ENCODE peak calls at places on chromosomes 4 and X, in ten cellular contexts. Q is WERI-Rb-1; G is colonic mucosa; Z is CD8-positive, alpha-beta memory T cell; L is heart right ventricle; D is testis; P is SJSA1; N is uterus; F is CD4-positive, alpha-beta T cell; U is breast epithelium. R is an unnamed sample.

GRCh38 chr4:47855350-47855749 is 17.5 kb upstream of the CORIN start:
- DNase-seq in L (no peak), F (no peak), D (no peak), Z (no peak), Q (no peak), G (no peak), U (no peak), N (no peak), P (no peak), R (no peak)

GRCh38 chr4:4855293-4856070 is 4.0 kb upstream of the MSX1 start:
- DNase-seq in P (no peak), Z (no peak), G (no peak), N (no peak), U (no peak), L (no peak), D (no peak), Q (no peak), F (no peak), R (no peak)

GRCh38 chr4:142909908-142910307 is 63.8 kb upstream of the INPP4B start:
- DNase-seq in Z (no peak), G (no peak), U (no peak), P (no peak), F (no peak), Q (no peak), L (no peak), D (no peak), N (no peak), R (no peak)

GRCh38 chr4:108270466-108271450 is 102.0 kb upstream of the LEF1 start:
- DNase-seq in Q (no peak), G (no peak), F (no peak), D (no peak), P (peak), N (no peak), L (no peak), Z (no peak), U (no peak), R (no peak)

GRCh38 chrX:68163446-68163845 is 269.8 kb downstream of the OPHN1 start:
- DNase-seq in F (no peak), D (no peak), U (no peak), Q (no peak), N (no peak), P (no peak), Z (no peak), G (no peak), L (no peak), R (no peak)

GRCh38 chrX:124217289-124218251 is 114.9 kb upstream of the TEX13D start:
- DNase-seq in N (no peak), U (no peak), F (peak), Q (no peak), P (no peak), Z (peak), D (peak), L (no peak), G (no peak), R (no peak)

GRCh38 chrX:2498781-2499302 is 1.9 kb downstream of the DHRSX start:
- DNase-seq in D (peak), Q (peak), N (no peak), G (peak), P (no peak), F (no peak), L (peak), Z (no peak), U (no peak), R (no peak)

GRCh38 chr4:104616401-104616820 is 121.7 kb upstream of the CXXC4 start:
- DNase-seq in Z (no peak), D (no peak), L (peak), G (no peak), U (no peak), Q (no peak), F (no peak), N (no peak), P (no peak), R (peak)

GRCh38 chrX:65696613-65697012 is 29.2 kb downstream of the MSN start:
- DNase-seq in F (no peak), G (no peak), D (no peak), L (no peak), P (no peak), U (no peak), N (no peak), Z (no peak), Q (no peak), R (no peak)

GRCh38 chr4:103008875-103009729 is 10.4 kb downstream of the SLC9B1 start:
- DNase-seq in U (no peak), Q (peak), Z (no peak), L (peak), F (no peak), G (peak), N (no peak), D (peak), P (no peak), R (no peak)

GRCh38 chr4:88177981-88178632 is 19.7 kb upstream of the ABCG2 start:
- DNase-seq in Q (no peak), F (no peak), N (no peak), L (no peak), G (no peak), Z (no peak), U (no peak), P (peak), D (no peak), R (no peak)

GRCh38 chr4:26985836-26986235 is 125.2 kb downstream of the STIM2 start:
- DNase-seq in Z (no peak), Q (no peak), N (no peak), F (no peak), D (no peak), L (no peak), P (no peak), U (no peak), G (no peak), R (no peak)

GRCh38 chrX:18828832-18829404 is 121.5 kb downstream of the PPEF1 start:
- DNase-seq in F (no peak), L (no peak), Q (no peak), G (no peak), D (no peak), U (no peak), Z (no peak), P (no peak), N (no peak), R (no peak)

GRCh38 chr4:137664055-137664405 is 131.7 kb upstream of the PCDH18 start:
- DNase-seq in Z (no peak), D (no peak), F (no peak), L (no peak), Q (no peak), P (peak), N (no peak), U (no peak), G (no peak), R (no peak)

GRCh38 chr4:8191136-8191747 is 7.8 kb upstream of the SH3TC1 start:
- DNase-seq in G (no peak), Q (no peak), U (peak), D (peak), N (peak), P (peak), F (no peak), Z (no peak), L (peak), R (no peak)

GRCh38 chr4:88854481-88854880 is 156.9 kb upstream of the NAP1L5 start:
- DNase-seq in F (no peak), D (no peak), N (no peak), G (no peak), Z (no peak), L (no peak), Q (no peak), U (no peak), P (no peak), R (no peak)

GRCh38 chr4:1721666-1722550 is 587 bp downstream of the TACC3 start:
- DNase-seq in D (no peak), L (no peak), P (no peak), N (no peak), G (no peak), Z (no peak), U (no peak), Q (no peak), F (no peak), R (no peak)

GRCh38 chr4:6071959-6072720 is 53.9 kb upstream of the C4orf50 start:
- DNase-seq in D (no peak), Q (no peak), L (peak), P (no peak), Z (no peak), G (no peak), N (no peak), U (no peak), F (no peak), R (peak)

GRCh38 chrX:131826572-131826971 is 196.5 kb upstream of the STK26 start:
- DNase-seq in F (no peak), Q (no peak), U (no peak), D (no peak), G (no peak), N (no peak), P (no peak), L (no peak), Z (no peak), R (no peak)

GRCh38 chr4:38144029-38144428 is 183.8 kb downstream of the PTTG2 start:
- DNase-seq in L (no peak), P (no peak), Z (no peak), G (no peak), D (no peak), F (no peak), Q (no peak), U (no peak), N (no peak), R (no peak)

GRCh38 chrX:133265331-133265730 is 47.2 kb upstream of the TFDP3 start:
- DNase-seq in L (no peak), U (no peak), D (no peak), F (no peak), Q (no peak), Z (no peak), G (no peak), N (no peak), P (peak), R (no peak)

GRCh38 chr4:158410272-158410671 is 111.4 kb upstream of the RXFP1 start:
- DNase-seq in F (no peak), N (no peak), P (no peak), U (no peak), Z (no peak), L (no peak), G (no peak), D (no peak), Q (no peak), R (no peak)

GRCh38 chr4:183402771-183403170 is 41.7 kb upstream of the CDKN2AIP start:
- DNase-seq in Q (no peak), L (no peak), F (no peak), P (no peak), Z (no peak), U (no peak), G (no peak), D (no peak), N (no peak), R (no peak)

GRCh38 chrX:79462458-79462857 is 95.3 kb upstream of the ITM2A start:
- DNase-seq in L (no peak), U (no peak), N (no peak), P (no peak), G (no peak), D (no peak), F (no peak), Z (no peak), Q (no peak), R (no peak)

GRCh38 chrX:107934262-107934661 is 47.9 kb downstream of the TEX13B start:
- DNase-seq in L (no peak), Q (no peak), G (no peak), U (no peak), P (no peak), F (no peak), Z (no peak), D (no peak), N (no peak), R (no peak)

GRCh38 chr4:86508436-86508835 is 85.7 kb upstream of the PTPN13 start:
- DNase-seq in Q (no peak), N (no peak), U (no peak), G (no peak), L (no peak), Z (no peak), P (no peak), D (no peak), F (no peak), R (no peak)

GRCh38 chr4:17552427-17552826 is 24.6 kb upstream of the LAP3 start:
- DNase-seq in G (no peak), Q (no peak), P (no peak), L (no peak), U (no peak), Z (no peak), F (no peak), N (no peak), D (no peak), R (no peak)

GRCh38 chr4:119521306-119521705 is 107.3 kb downstream of the PDE5A start:
- DNase-seq in P (no peak), F (no peak), D (no peak), Z (no peak), G (peak), U (no peak), N (no peak), Q (no peak), L (no peak), R (no peak)

GRCh38 chrX:37783284-37783683 is 3.4 kb downstream of the CYBB start:
- DNase-seq in Q (no peak), P (no peak), L (no peak), D (no peak), Z (no peak), U (no peak), F (no peak), G (no peak), N (no peak), R (no peak)
- H3K27ac ChIP-seq in Q (no peak), P (no peak), L (no peak), D (no peak), Z (no peak), U (no peak), F (no peak), G (no peak), N (no peak), R (no peak)

DNA sequence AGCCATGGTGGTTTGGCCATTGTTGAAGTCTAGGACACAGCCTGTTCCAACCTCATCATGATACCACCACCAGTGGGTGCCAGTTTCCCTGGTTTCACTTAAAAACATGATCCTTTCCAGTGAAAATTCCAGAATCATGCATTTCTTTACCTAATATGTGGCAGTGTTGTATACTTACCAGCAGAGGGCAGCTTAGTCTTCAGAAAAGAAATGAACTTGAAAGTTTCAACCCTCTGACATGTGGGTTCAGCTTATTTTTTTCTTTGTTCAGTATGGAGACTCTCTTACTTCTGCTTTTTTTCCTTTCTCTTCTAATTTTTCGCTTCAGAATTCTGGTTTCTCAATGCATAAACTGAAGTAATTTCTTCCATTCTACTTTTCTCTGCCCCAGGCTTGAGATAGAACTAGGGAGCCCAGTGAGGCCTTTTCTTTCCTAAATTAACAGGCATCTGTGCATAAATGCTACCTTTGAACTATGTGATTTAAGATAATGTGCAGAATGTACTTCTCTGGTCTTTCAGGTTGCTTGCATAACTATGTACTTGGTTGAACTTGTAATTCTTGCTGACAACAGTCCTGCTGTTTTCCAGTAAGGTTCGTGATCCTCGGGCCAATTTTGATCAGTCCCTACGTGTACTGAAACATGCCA is 10.7 kb downstream of the LIAS start:
- DNase-seq in N (no peak), D (peak), Z (no peak), U (no peak), F (no peak), G (peak), L (peak), Q (peak), P (peak), R (peak)
- H3K27ac ChIP-seq in N (peak), D (peak), Z (no peak), U (peak), F (no peak), G (no peak), L (no peak), Q (peak), P (peak), R (peak)

DNA sequence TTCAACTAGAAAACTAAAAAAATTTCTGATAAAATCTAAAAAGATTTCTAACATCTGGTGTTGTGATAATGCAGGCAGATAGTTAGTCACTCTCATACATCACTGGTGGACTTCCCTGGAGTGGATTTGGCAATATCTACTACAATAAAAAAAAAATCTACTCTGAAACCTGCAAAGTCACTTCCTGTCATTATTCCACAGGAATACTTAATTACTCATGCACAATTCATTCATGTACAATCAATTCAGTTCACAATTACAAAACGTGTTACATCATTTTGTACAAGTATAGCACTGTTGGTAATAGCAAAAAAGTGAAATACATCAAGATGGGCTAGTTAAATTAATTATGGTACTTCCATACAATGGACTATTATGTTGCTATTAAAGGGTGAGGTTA is 16.5 kb upstream of the RHOH start:
- DNase-seq in Z (no peak), G (no peak), F (no peak), U (no peak), D (no peak), N (no peak), P (no peak), Q (no peak), L (no peak), R (no peak)
- H3K27ac ChIP-seq in Z (no peak), G (no peak), F (no peak), U (no peak), D (no peak), N (no peak), P (no peak), Q (no peak), L (no peak), R (no peak)

GRCh38 chrX:119028733-119029110 is 44.1 kb upstream of the CT47C1 start:
- DNase-seq in Q (no peak), F (no peak), P (no peak), U (no peak), D (no peak), L (no peak), N (no peak), Z (no peak), G (no peak), R (no peak)

GRCh38 chrX:119036369-119037029 is 36.3 kb upstream of the CT47C1 start:
- DNase-seq in Q (no peak), Z (no peak), L (no peak), F (no peak), N (no peak), P (no peak), U (no peak), D (no peak), G (no peak), R (no peak)

GRCh38 chrX:119025900-119026299 is 46.9 kb upstream of the CT47C1 start:
- DNase-seq in G (no peak), F (no peak), L (no peak), U (no peak), Q (no peak), N (no peak), P (no peak), D (no peak), Z (no peak), R (no peak)

DNA sequence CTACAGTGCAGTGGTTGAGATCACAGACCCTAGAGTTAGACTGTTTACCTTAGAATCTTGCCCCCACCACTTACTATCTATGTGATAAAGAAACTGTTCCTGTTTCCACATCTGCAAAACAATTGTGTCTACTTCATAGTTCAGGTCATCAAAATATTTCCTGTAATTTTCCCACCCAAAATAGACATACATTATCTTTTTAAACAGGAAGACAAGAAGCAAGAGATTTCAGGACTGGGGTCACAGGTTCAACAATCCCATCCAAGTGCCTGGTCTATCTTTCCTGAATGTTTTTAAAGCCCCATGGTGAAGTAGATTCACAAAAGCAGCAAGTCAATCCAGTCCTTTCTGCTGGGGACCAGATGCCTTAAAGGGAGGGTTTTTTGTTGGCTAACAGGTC is 41.8 kb upstream of the CT47C1 start:
- DNase-seq in L (no peak), P (no peak), F (no peak), D (no peak), Q (no peak), Z (no peak), N (no peak), G (no peak), U (no peak), R (no peak)
- H3K27ac ChIP-seq in L (no peak), P (no peak), F (no peak), D (no peak), Q (no peak), Z (no peak), N (no peak), G (no peak), U (no peak), R (no peak)

DNA sequence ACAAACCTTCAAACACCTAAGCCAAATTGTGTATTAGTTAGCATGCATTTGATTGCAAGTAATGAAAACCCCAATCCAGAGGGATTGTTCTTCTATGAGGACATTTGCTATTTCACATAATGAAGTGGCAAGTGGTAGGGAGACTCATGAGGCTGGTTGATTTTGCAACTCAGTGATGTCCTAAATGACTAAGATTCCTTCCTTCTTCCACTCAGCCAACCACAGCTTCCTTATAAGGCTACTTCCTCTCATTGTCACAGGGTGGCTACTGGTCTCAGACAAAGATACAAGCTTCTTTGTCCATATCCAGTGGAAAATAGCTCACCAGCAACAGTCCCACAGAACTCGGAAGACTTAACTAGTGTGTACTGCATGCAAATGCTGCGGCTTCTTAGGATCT is 5.3 kb upstream of the OTC start:
- DNase-seq in Z (no peak), Q (no peak), F (no peak), P (no peak), D (no peak), N (no peak), L (peak), G (no peak), U (no peak), R (peak)
- H3K27ac ChIP-seq in Z (no peak), Q (no peak), F (no peak), P (no peak), D (no peak), N (no peak), L (no peak), G (no peak), U (no peak), R (no peak)

GRCh38 chr4:169096221-169096620 is 86.2 kb upstream of the CBR4 start:
- DNase-seq in D (no peak), G (no peak), Q (peak), P (no peak), L (no peak), N (no peak), U (no peak), Z (no peak), F (no peak), R (no peak)
- H3K27ac ChIP-seq in D (no peak), G (no peak), Q (no peak), P (no peak), L (no peak), N (no peak), U (no peak), Z (no peak), F (no peak), R (no peak)